ENCODE peak calls at places on chromosomes 3 and 15, in eight cellular contexts. N, U, Y, X, E, L, Z and R are unnamed samples.

GRCh38 chr3:49173792-49174170 is 2.4 kb downstream of the KLHDC8B start:
- DNase-seq in Y (no peak), X (no peak), U (no peak), E (peak), N (no peak), L (no peak), Z (no peak), R (peak)

GRCh38 chr3:113844622-113845222 is 6.1 kb downstream of the GRAMD1C start:
- DNase-seq in U (no peak), L (no peak), Z (no peak), N (peak), Y (no peak), X (no peak), E (peak), R (no peak)

GRCh38 chr15:49309889-49310288 is 113.2 kb upstream of the FGF7 start:
- DNase-seq in N (no peak), L (no peak), Y (no peak), U (no peak), E (no peak), X (no peak), Z (no peak), R (no peak)

GRCh38 chr15:24676431-24676830 is 856 bp downstream of the NPAP1 start:
- DNase-seq in X (peak), L (no peak), U (no peak), Y (no peak), E (no peak), N (no peak), Z (no peak), R (no peak)

GRCh38 chr3:101252307-101252706 is 68.1 kb downstream of the IMPG2 start:
- DNase-seq in X (no peak), Z (no peak), E (no peak), L (no peak), N (no peak), Y (no peak), U (no peak), R (no peak)

GRCh38 chr15:63483521-63484371 is 20.6 kb upstream of the USP3 start:
- DNase-seq in U (no peak), X (no peak), Y (no peak), E (no peak), N (no peak), L (no peak), Z (no peak), R (no peak)

GRCh38 chr3:32435911-32436815 is 44.5 kb downstream of the CMTM7 start:
- DNase-seq in U (no peak), X (no peak), N (no peak), L (no peak), E (no peak), Y (no peak), Z (no peak), R (no peak)

GRCh38 chr3:24451461-24452099 is 43.1 kb downstream of the THRB start:
- DNase-seq in N (no peak), Y (no peak), X (no peak), U (no peak), E (no peak), L (no peak), Z (no peak), R (no peak)

GRCh38 chr3:109413049-109413448 is 75.7 kb upstream of the DPPA4 start:
- DNase-seq in Y (no peak), X (no peak), L (no peak), U (no peak), E (no peak), N (no peak), Z (no peak), R (no peak)

GRCh38 chr15:65081758-65082157 is 5.2 kb downstream of the KBTBD13 start:
- DNase-seq in Y (no peak), X (no peak), L (no peak), E (no peak), Z (no peak), N (no peak), U (no peak), R (no peak)

GRCh38 chr3:190213726-190214125 is 93.0 kb upstream of the P3H2 start:
- DNase-seq in U (no peak), N (no peak), X (no peak), L (no peak), Y (no peak), E (no peak), Z (no peak), R (no peak)

GRCh38 chr3:27279153-27279552 is 90.0 kb downstream of the NEK10 start:
- DNase-seq in N (no peak), X (peak), L (no peak), U (no peak), Y (no peak), Z (peak), E (peak), R (no peak)

GRCh38 chr3:14841836-14842235 is 23.1 kb downstream of the FGD5 start:
- DNase-seq in U (no peak), Y (no peak), E (no peak), X (no peak), N (no peak), L (no peak), Z (no peak), R (no peak)

GRCh38 chr3:52124766-52125165 is 29.5 kb downstream of the POC1A start:
- DNase-seq in Z (no peak), L (no peak), N (no peak), Y (no peak), X (no peak), U (no peak), E (no peak), R (no peak)

GRCh38 chr3:143585720-143586456 is 262.4 kb downstream of the SLC9A9 start:
- DNase-seq in Y (no peak), Z (no peak), E (no peak), N (no peak), U (no peak), X (no peak), L (no peak), R (no peak)

GRCh38 chr3:126858401-126858800 is 124.5 kb upstream of the PLXNA1 start:
- DNase-seq in N (no peak), U (no peak), Z (no peak), L (no peak), E (no peak), X (no peak), Y (no peak), R (no peak)

GRCh38 chr15:75456710-75457109 is 5.2 kb upstream of the SIN3A start:
- DNase-seq in X (no peak), N (peak), E (no peak), U (no peak), L (no peak), Y (no peak), Z (no peak), R (no peak)

GRCh38 chr15:46126581-46126980 is 491.8 kb downstream of the SQOR start:
- DNase-seq in L (no peak), Y (no peak), U (no peak), Z (no peak), X (no peak), N (peak), E (no peak), R (no peak)

GRCh38 chr15:56298723-56299122 is 55.0 kb upstream of the RFX7 start:
- DNase-seq in X (no peak), N (no peak), E (no peak), Z (no peak), U (no peak), L (no peak), Y (no peak), R (no peak)

GRCh38 chr15:47184405-47185221 is 532.7 kb upstream of the SEMA6D start:
- DNase-seq in X (peak), E (peak), Y (peak), N (no peak), Z (no peak), L (no peak), U (no peak), R (no peak)

GRCh38 chr3:43344520-43344919 is 58.2 kb downstream of the SNRK start:
- DNase-seq in X (no peak), Z (no peak), N (no peak), L (no peak), Y (no peak), E (no peak), U (no peak), R (no peak)

GRCh38 chr15:42349178-42349577 is 10.1 kb upstream of the CAPN3 start:
- DNase-seq in X (no peak), Y (no peak), Z (no peak), E (no peak), L (no peak), U (no peak), N (peak), R (no peak)

GRCh38 chr15:64877435-64877834 is 34.3 kb upstream of the ANKDD1A start:
- DNase-seq in E (no peak), Y (peak), X (no peak), L (no peak), N (no peak), U (no peak), Z (peak), R (no peak)

GRCh38 chr15:77497942-77498361 is 77.3 kb downstream of the HMG20A start:
- DNase-seq in U (no peak), Y (no peak), L (no peak), E (peak), N (peak), Z (peak), X (no peak), R (no peak)

GRCh38 chr15:77496710-77497107 is 76.0 kb downstream of the HMG20A start:
- DNase-seq in X (peak), Y (peak), L (peak), E (peak), N (peak), Z (peak), U (peak), R (peak)

GRCh38 chr15:77499087-77499765 is 78.5 kb downstream of the HMG20A start:
- DNase-seq in Y (no peak), N (no peak), L (no peak), X (no peak), U (no peak), E (peak), Z (no peak), R (no peak)

GRCh38 chr15:77495806-77496589 is 75.3 kb downstream of the HMG20A start:
- DNase-seq in X (peak), U (no peak), Y (no peak), N (peak), E (no peak), L (no peak), Z (no peak), R (no peak)

GRCh38 chr15:77497108-77497737 is 76.5 kb downstream of the HMG20A start:
- DNase-seq in N (peak), X (peak), Y (peak), E (peak), U (no peak), Z (peak), L (no peak), R (no peak)
- TF ChIP-seq CTCF in N (peak), X (no peak), Y (no peak), E (peak), U (no peak), Z (peak), L (no peak), R (no peak)

GRCh38 chr3:194339356-194339755 is 11.8 kb downstream of the CPN2 start:
- DNase-seq in Z (no peak), N (no peak), X (peak), L (no peak), E (no peak), Y (no peak), U (no peak), R (no peak)
- TF ChIP-seq CTCF in Z (no peak), N (peak), X (peak), L (no peak), E (peak), Y (no peak), U (no peak), R (no peak)

GRCh38 chr3:34619990-34620389 is 821.6 kb downstream of the PDCD6IP start:
- DNase-seq in Z (no peak), Y (no peak), X (no peak), N (no peak), U (no peak), L (no peak), E (no peak), R (no peak)
- TF ChIP-seq CTCF in Z (no peak), Y (no peak), X (no peak), N (no peak), U (no peak), L (no peak), E (no peak), R (no peak)

DNA sequence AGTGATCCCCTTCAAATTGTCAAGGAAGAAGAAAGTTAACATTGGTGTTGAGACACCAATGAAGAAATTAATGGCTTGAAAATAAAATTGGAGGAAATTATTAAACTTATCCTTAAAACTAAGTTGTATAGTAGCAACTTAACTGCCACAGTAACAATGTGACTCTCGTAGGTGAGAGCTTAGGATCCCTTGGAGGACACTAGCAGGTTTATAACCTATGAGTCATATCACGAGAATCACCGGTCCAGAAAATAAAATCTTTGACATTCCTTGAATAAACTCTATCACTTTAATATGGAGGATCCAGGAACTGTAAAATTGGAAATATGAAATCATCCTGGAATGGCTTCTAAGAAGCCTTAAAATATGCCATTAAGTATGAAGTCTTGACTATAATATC is 2.1 kb downstream of the GHSR start:
- DNase-seq in Z (no peak), L (no peak), X (no peak), E (no peak), N (no peak), U (no peak), Y (no peak), R (no peak)
- TF ChIP-seq CTCF in Z (no peak), L (no peak), X (no peak), E (no peak), N (no peak), U (no peak), Y (no peak), R (no peak)

DNA sequence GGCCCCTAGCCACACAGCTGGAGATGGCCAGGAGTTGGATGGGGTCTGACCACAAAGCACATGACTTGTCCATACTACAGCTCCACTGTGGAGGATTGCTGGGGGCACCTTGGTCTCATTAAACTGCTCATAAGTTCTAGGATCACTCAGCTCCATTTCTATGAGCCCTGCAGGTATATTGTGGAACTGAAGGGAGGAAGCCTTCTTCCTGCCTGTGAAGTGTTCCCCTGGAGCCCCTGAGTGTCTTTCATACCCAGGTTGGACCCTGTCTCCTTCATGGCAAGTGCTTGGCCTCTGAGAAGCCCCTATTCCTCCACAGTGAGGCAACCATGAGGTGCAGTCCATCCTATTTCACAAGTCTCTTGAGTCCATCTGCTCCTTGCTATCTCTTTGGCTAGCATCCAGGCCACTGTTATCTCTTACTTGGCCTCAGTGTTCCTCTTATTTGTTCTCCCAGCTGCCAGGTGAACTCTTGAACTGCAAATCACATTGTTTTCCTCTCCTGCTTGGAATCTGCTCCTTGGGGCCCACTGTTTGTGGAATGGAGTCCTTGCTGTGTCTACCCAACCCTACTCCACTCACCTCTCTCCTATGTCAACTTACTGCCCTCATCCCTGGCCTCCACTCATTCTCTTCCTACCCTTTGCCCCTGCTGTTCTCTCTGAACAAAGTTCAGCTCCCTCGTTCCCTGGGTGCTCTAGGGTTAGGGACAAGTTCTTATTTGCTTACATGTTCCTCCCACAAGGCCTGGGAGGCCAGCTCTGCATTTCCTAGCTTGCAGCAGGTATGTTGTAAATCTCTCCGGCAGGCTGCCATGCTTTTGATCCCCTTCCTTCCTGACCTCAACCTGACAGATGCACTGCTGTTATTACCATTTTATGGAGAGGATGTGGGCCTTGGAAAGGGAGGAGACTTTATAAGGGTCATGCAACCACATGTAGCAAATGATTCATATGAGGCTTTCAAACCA is 1.2 kb downstream of the ACOX2 start:
- DNase-seq in Z (no peak), U (no peak), Y (no peak), X (no peak), N (no peak), E (no peak), L (no peak), R (no peak)
- TF ChIP-seq CTCF in Z (no peak), U (no peak), Y (no peak), X (no peak), N (peak), E (no peak), L (no peak), R (no peak)